ENCODE peak calls at places on chromosomes 11 and 22, in seven cellular contexts. D is NCI-H345, O is activated T-cell treated with anti-CD3 and anti-CD28 coated beads for 1 hour, Q is HT-29, K is dorsolateral prefrontal cortex, I is H4, Z is left ventricle myocardium superior. N is an unnamed sample.

GRCh38 chr22:40193429-40194421 is 16.0 kb downstream of the TNRC6B start:
- DNase-seq in D (no peak), O (no peak), Q (peak), K (no peak), I (no peak), Z (no peak), N (no peak)

GRCh38 chr11:64711138-64711943 is 11.7 kb downstream of the NRXN2 start:
- DNase-seq in D (no peak), O (no peak), Q (no peak), K (no peak), I (no peak), Z (no peak), N (no peak)

GRCh38 chr11:30244255-30244654 is 13.4 kb downstream of the FSHB start:
- DNase-seq in D (no peak), O (no peak), Q (peak), K (no peak), I (peak), Z (no peak), N (no peak)

GRCh38 chr11:2521681-2522630 is 77.1 kb downstream of the KCNQ1 start:
- DNase-seq in D (no peak), O (no peak), Q (no peak), K (peak), I (no peak), Z (no peak), N (peak)

GRCh38 chr11:114166897-114167323 is 107.4 kb downstream of the ZBTB16 start:
- DNase-seq in D (peak), O (no peak), Q (no peak), K (no peak), I (peak), Z (no peak), N (no peak)

GRCh38 chr11:128472128-128473110 is 114.9 kb downstream of the ETS1 start:
- DNase-seq in D (no peak), O (no peak), Q (peak), K (no peak), I (no peak), Z (no peak), N (no peak)

GRCh38 chr11:116170526-116171120 is 602.2 kb downstream of the BUD13 start:
- DNase-seq in D (peak), O (no peak), Q (peak), K (no peak), I (no peak), Z (no peak), N (no peak)

GRCh38 chr11:59550368-59550841 is 39.1 kb downstream of the OR4D9 start:
- DNase-seq in D (peak), O (peak), Q (peak), K (peak), I (peak), Z (peak), N (peak)

GRCh38 chr11:120337896-120338840 is 2.0 kb downstream of the ARHGEF12 start:
- DNase-seq in D (no peak), O (no peak), Q (peak), K (no peak), I (no peak), Z (no peak), N (no peak)

GRCh38 chr22:45248832-45249561 is 8.3 kb upstream of the KIAA0930 start:
- DNase-seq in D (no peak), O (no peak), Q (no peak), K (no peak), I (no peak), Z (no peak), N (no peak)

GRCh38 chr11:92828576-92828975 is 140.9 kb upstream of the MTNR1B start:
- DNase-seq in D (peak), O (no peak), Q (no peak), K (no peak), I (no peak), Z (no peak), N (no peak)

GRCh38 chr22:29157759-29158535 is 47.7 kb upstream of the EMID1 start:
- DNase-seq in D (no peak), O (no peak), Q (peak), K (no peak), I (no peak), Z (no peak), N (no peak)

GRCh38 chr11:8083088-8083395 is 2.0 kb downstream of the TUB start:
- DNase-seq in D (no peak), O (no peak), Q (no peak), K (no peak), I (no peak), Z (no peak), N (no peak)

GRCh38 chr11:19664896-19665548 is 47.6 kb upstream of the NAV2 start:
- DNase-seq in D (no peak), O (no peak), Q (no peak), K (peak), I (peak), Z (no peak), N (no peak)

GRCh38 chr22:43945632-43946390 is 9.4 kb upstream of the SAMM50 start:
- DNase-seq in D (peak), O (peak), Q (peak), K (peak), I (peak), Z (peak), N (peak)

GRCh38 chr11:79087238-79087956 is 353.4 kb downstream of the TENM4 start:
- DNase-seq in D (no peak), O (no peak), Q (no peak), K (no peak), I (no peak), Z (no peak), N (no peak)

GRCh38 chr11:18618341-18619025 is 15.7 kb downstream of the SPTY2D1 start:
- DNase-seq in D (no peak), O (no peak), Q (no peak), K (no peak), I (no peak), Z (no peak), N (no peak)

GRCh38 chr11:67022961-67023956 is at the start of gene SYT12:
- DNase-seq in D (peak), O (no peak), Q (no peak), K (peak), I (no peak), Z (peak), N (no peak)

GRCh38 chr11:69683764-69684333 is 8.7 kb upstream of the LTO1 start:
- DNase-seq in D (no peak), O (no peak), Q (peak), K (no peak), I (no peak), Z (no peak), N (no peak)

GRCh38 chr11:100918551-100919500 is 210.8 kb downstream of the PGR start:
- DNase-seq in D (peak), O (no peak), Q (peak), K (no peak), I (peak), Z (no peak), N (no peak)

GRCh38 chr11:18768472-18768901 is 23.1 kb downstream of the PTPN5 start:
- DNase-seq in D (no peak), O (no peak), Q (no peak), K (no peak), I (no peak), Z (no peak), N (no peak)

GRCh38 chr11:96204721-96205459 is 138.1 kb downstream of the MAML2 start:
- DNase-seq in D (peak), O (no peak), Q (no peak), K (no peak), I (no peak), Z (no peak), N (no peak)

GRCh38 chr11:65487467-65488272 is 11.2 kb upstream of the MALAT1 start:
- DNase-seq in D (peak), O (no peak), Q (peak), K (peak), I (peak), Z (peak), N (peak)

GRCh38 chr11:44149651-44150050 is 54.2 kb downstream of the EXT2 start:
- DNase-seq in D (no peak), O (no peak), Q (no peak), K (no peak), I (no peak), Z (no peak), N (no peak)

GRCh38 chr11:29676993-29677392 is 339.8 kb downstream of the KCNA4 start:
- DNase-seq in D (no peak), O (no peak), Q (no peak), K (no peak), I (no peak), Z (no peak), N (no peak)

GRCh38 chr11:70522261-70522612 is 123.9 kb downstream of the CTTN start:
- DNase-seq in D (no peak), O (no peak), Q (no peak), K (no peak), I (no peak), Z (no peak), N (no peak)